ENCODE peak calls at places on chromosomes 4 and X, in six cellular contexts. One of them, this sample, is unnamed.

GRCh38 chr4:177322881-177323280 is 13.2 kb downstream of the NEIL3 start:
- ATAC-seq in GM12878: no peak
- ATAC-seq in HepG2: no peak
- ATAC-seq in upper lobe of left lung: no peak
- ATAC-seq in HCT116: no peak
- ATAC-seq in K562: no peak
- ATAC-seq in this sample: no peak

GRCh38 chr4:156677136-156677535 is 294.5 kb downstream of the PDGFC start:
- ATAC-seq in HCT116: peak; percentile 80
- ATAC-seq in upper lobe of left lung: no peak
- ATAC-seq in HepG2: peak; percentile 88
- ATAC-seq in GM12878: peak; percentile 87
- ATAC-seq in K562: no peak
- ATAC-seq in this sample: no peak

GRCh38 chr4:41693629-41694028 is 54.9 kb downstream of the PHOX2B start:
- ATAC-seq in GM12878: peak; percentile 63
- ATAC-seq in HCT116: peak; percentile 52
- ATAC-seq in K562: peak; percentile 34
- ATAC-seq in HepG2: no peak
- ATAC-seq in upper lobe of left lung: no peak
- ATAC-seq in this sample: no peak

GRCh38 chrX:24264383-24264782 is 49.5 kb downstream of the SUPT20HL2 start:
- ATAC-seq in HCT116: peak; percentile 27
- ATAC-seq in upper lobe of left lung: no peak
- ATAC-seq in GM12878: no peak
- ATAC-seq in K562: no peak
- ATAC-seq in HepG2: no peak
- ATAC-seq in this sample: no peak

GRCh38 chrX:79400618-79401017 is 33.5 kb upstream of the ITM2A start:
- ATAC-seq in upper lobe of left lung: no peak
- ATAC-seq in HCT116: no peak
- ATAC-seq in HepG2: no peak
- ATAC-seq in GM12878: no peak
- ATAC-seq in K562: no peak
- ATAC-seq in this sample: no peak

GRCh38 chrX:72142094-72142843 is 10.6 kb upstream of the RTL5 start:
- ATAC-seq in HCT116: no peak
- ATAC-seq in upper lobe of left lung: no peak
- ATAC-seq in K562: no peak
- ATAC-seq in GM12878: no peak
- ATAC-seq in HepG2: no peak
- ATAC-seq in this sample: no peak

GRCh38 chr4:10506077-10506476 is 48.9 kb upstream of the ZNF518B start:
- ATAC-seq in K562: no peak
- ATAC-seq in HCT116: no peak
- ATAC-seq in upper lobe of left lung: no peak
- ATAC-seq in GM12878: no peak
- ATAC-seq in HepG2: no peak
- ATAC-seq in this sample: no peak

GRCh38 chrX:52574416-52575275 is 57.8 kb upstream of the XAGE1B start:
- ATAC-seq in K562: peak; percentile 80
- ATAC-seq in HCT116: peak; percentile 84
- ATAC-seq in HepG2: peak; percentile 72
- ATAC-seq in GM12878: peak; percentile 86
- ATAC-seq in upper lobe of left lung: peak; percentile 55
- ATAC-seq in this sample: no peak

GRCh38 chr4:1208266-1208961 is 36.0 kb upstream of the SPON2 start:
- ATAC-seq in HCT116: no peak
- ATAC-seq in GM12878: no peak
- ATAC-seq in K562: no peak
- ATAC-seq in HepG2: peak; percentile 0
- ATAC-seq in upper lobe of left lung: peak; percentile 12
- ATAC-seq in this sample: no peak

GRCh38 chrX:81263067-81263466 is 61.2 kb downstream of the SH3BGRL start:
- ATAC-seq in HepG2: no peak
- ATAC-seq in upper lobe of left lung: no peak
- ATAC-seq in K562: no peak
- ATAC-seq in HCT116: no peak
- ATAC-seq in GM12878: no peak
- ATAC-seq in this sample: no peak

GRCh38 chr4:16764622-16765021 is 133.8 kb downstream of the LDB2 start:
- ATAC-seq in K562: peak; percentile 57
- ATAC-seq in HepG2: peak; percentile 81
- ATAC-seq in GM12878: no peak
- ATAC-seq in HCT116: no peak
- ATAC-seq in upper lobe of left lung: no peak
- ATAC-seq in this sample: no peak

GRCh38 chrX:122703762-122704161 is 480.3 kb upstream of the GRIA3 start:
- ATAC-seq in GM12878: no peak
- ATAC-seq in HepG2: no peak
- ATAC-seq in HCT116: no peak
- ATAC-seq in K562: no peak
- ATAC-seq in upper lobe of left lung: no peak
- ATAC-seq in this sample: no peak

GRCh38 chr4:38958453-38958852 is 73.8 kb downstream of the TMEM156 start:
- ATAC-seq in K562: no peak
- ATAC-seq in GM12878: peak; percentile 73
- ATAC-seq in HCT116: no peak
- ATAC-seq in upper lobe of left lung: no peak
- ATAC-seq in HepG2: no peak
- ATAC-seq in this sample: no peak

DNA sequence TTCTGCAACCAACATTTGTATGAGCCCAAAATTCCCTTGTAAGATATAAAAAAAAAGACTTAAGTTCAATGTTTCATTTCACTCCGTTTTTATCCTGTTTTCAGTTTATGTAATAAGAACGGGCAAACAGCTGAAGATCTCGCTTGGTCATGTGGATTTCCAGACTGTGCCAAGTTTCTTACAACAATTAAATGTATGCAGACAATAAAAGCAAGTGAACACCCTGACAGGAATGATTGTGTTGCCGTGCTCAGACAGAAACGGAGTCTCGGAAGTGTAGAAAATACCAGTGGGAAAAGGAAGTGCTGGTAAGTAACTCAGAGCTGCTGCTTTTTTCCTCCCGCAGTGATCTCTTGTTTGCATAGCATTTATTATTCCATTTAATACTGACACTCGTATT is 2.8 kb downstream of the ANKRD37 start:
- ATAC-seq in HepG2: no peak
- ATAC-seq in GM12878: no peak
- ATAC-seq in HCT116: no peak
- ATAC-seq in upper lobe of left lung: no peak
- ATAC-seq in K562: no peak
- ATAC-seq in this sample: no peak
- TF ChIP-seq POLR2AphosphoS5 in HepG2: no peak
- TF ChIP-seq POLR2AphosphoS5 in GM12878: no peak
- TF ChIP-seq POLR2AphosphoS5 in HCT116: no peak
- TF ChIP-seq POLR2AphosphoS5 in upper lobe of left lung: no peak
- TF ChIP-seq POLR2AphosphoS5 in K562: no peak
- TF ChIP-seq POLR2AphosphoS5 in this sample: no peak

GRCh38 chr4:120922390-120923200 is at the start of gene PRDM5:
- ATAC-seq in HepG2: peak; percentile 61
- ATAC-seq in GM12878: no peak
- ATAC-seq in K562: no peak
- ATAC-seq in upper lobe of left lung: peak; percentile 83
- ATAC-seq in HCT116: peak; percentile 68
- ATAC-seq in this sample: peak; percentile 81
- TF ChIP-seq POLR2A in HepG2: no peak
- TF ChIP-seq POLR2A in GM12878: no peak
- TF ChIP-seq POLR2A in K562: no peak
- TF ChIP-seq POLR2A in upper lobe of left lung: no peak
- TF ChIP-seq POLR2A in HCT116: no peak
- TF ChIP-seq POLR2A in this sample: no peak

DNA sequence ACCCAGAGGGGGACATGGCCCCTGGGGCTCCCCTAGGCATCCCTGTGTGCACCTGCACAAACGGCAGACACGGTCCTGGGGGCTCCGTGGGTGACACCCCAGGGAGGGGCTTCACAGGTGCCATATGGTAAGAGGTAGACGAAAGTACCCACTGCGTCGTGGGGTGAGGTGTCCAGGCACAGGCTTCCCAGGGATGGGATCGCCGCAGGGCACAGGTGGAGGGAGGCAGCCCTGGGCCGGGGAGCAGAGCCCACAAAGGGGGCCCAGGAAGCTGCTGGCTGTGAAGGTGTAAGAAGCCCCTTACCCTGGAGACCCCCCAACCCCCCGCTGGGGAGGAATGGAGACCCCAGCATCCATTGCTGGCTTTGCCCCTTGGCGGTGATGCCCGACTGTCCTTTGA is 10.9 kb downstream of the SH3TC1 start:
- ATAC-seq in GM12878: no peak
- ATAC-seq in HepG2: no peak
- ATAC-seq in upper lobe of left lung: no peak
- ATAC-seq in K562: no peak
- ATAC-seq in HCT116: no peak
- ATAC-seq in this sample: no peak
- H3K4me1 ChIP-seq in GM12878: peaks cover 12% of the 10 kb centered on the region
- H3K4me1 ChIP-seq in HepG2: no peaks in the 10 kb centered on the region
- H3K4me1 ChIP-seq in upper lobe of left lung: peaks cover 4% of the 10 kb centered on the region
- H3K4me1 ChIP-seq in K562: no peaks in the 10 kb centered on the region
- H3K4me1 ChIP-seq in HCT116: peaks cover 16% of the 10 kb centered on the region
- H3K4me1 ChIP-seq in this sample: no peaks in the 10 kb centered on the region

GRCh38 chr4:109010534-109010933 is 247.7 kb upstream of the ETNPPL start:
- ATAC-seq in HCT116: no peak
- ATAC-seq in K562: no peak
- ATAC-seq in HepG2: no peak
- ATAC-seq in upper lobe of left lung: no peak
- ATAC-seq in GM12878: no peak
- ATAC-seq in this sample: no peak
- TF ChIP-seq POLR2AphosphoS5 in HCT116: no peak
- TF ChIP-seq POLR2AphosphoS5 in K562: no peak
- TF ChIP-seq POLR2AphosphoS5 in HepG2: no peak
- TF ChIP-seq POLR2AphosphoS5 in upper lobe of left lung: no peak
- TF ChIP-seq POLR2AphosphoS5 in GM12878: no peak
- TF ChIP-seq POLR2AphosphoS5 in this sample: no peak

GRCh38 chrX:133709486-133709885 is 275.9 kb downstream of the GPC3 start:
- ATAC-seq in GM12878: no peak
- ATAC-seq in HCT116: no peak
- ATAC-seq in K562: no peak
- ATAC-seq in upper lobe of left lung: no peak
- ATAC-seq in HepG2: no peak
- ATAC-seq in this sample: no peak
- TF ChIP-seq POLR2A in GM12878: no peak
- TF ChIP-seq POLR2A in HCT116: no peak
- TF ChIP-seq POLR2A in K562: no peak
- TF ChIP-seq POLR2A in upper lobe of left lung: no peak
- TF ChIP-seq POLR2A in HepG2: no peak
- TF ChIP-seq POLR2A in this sample: no peak

DNA sequence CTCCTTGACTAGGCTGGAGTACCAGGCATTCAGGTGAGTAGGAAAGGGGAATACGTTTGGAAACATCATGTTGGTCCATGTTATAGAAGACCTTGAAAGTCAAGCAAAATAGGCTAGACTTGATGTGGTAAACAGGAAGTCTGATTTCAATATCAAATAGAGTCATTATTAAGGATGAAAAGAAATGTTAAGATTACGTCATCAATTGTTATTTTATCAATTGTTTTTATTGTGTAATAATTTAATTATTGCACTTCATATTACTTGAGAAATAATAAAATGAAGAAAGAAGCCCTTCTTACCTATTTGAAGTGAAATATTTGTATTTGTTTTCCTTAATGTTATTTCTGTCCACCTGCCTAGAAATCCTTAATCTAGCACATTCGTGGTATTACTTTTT is 361.0 kb upstream of the HAND2 start:
- ATAC-seq in HepG2: no peak
- ATAC-seq in K562: no peak
- ATAC-seq in HCT116: no peak
- ATAC-seq in GM12878: no peak
- ATAC-seq in upper lobe of left lung: no peak
- ATAC-seq in this sample: no peak
- H3K4me1 ChIP-seq in HepG2: no peaks in the 10 kb centered on the region
- H3K4me1 ChIP-seq in K562: no peaks in the 10 kb centered on the region
- H3K4me1 ChIP-seq in HCT116: no peaks in the 10 kb centered on the region
- H3K4me1 ChIP-seq in GM12878: no peaks in the 10 kb centered on the region
- H3K4me1 ChIP-seq in upper lobe of left lung: no peaks in the 10 kb centered on the region
- H3K4me1 ChIP-seq in this sample: no peaks in the 10 kb centered on the region

GRCh38 chr4:166165829-166166420 is 292.9 kb downstream of the TLL1 start:
- ATAC-seq in HepG2: peak; percentile 96
- ATAC-seq in HCT116: peak; percentile 92
- ATAC-seq in K562: peak; percentile 86
- ATAC-seq in GM12878: peak; percentile 94
- ATAC-seq in upper lobe of left lung: no peak
- ATAC-seq in this sample: peak; percentile 65

GRCh38 chr4:166162327-166162726 is 289.3 kb downstream of the TLL1 start:
- ATAC-seq in GM12878: no peak
- ATAC-seq in HepG2: no peak
- ATAC-seq in HCT116: no peak
- ATAC-seq in upper lobe of left lung: no peak
- ATAC-seq in K562: no peak
- ATAC-seq in this sample: no peak
- TF ChIP-seq POLR2AphosphoS5 in GM12878: no peak
- TF ChIP-seq POLR2AphosphoS5 in HepG2: no peak
- TF ChIP-seq POLR2AphosphoS5 in HCT116: no peak
- TF ChIP-seq POLR2AphosphoS5 in upper lobe of left lung: no peak
- TF ChIP-seq POLR2AphosphoS5 in K562: no peak
- TF ChIP-seq POLR2AphosphoS5 in this sample: no peak

GRCh38 chr4:121869841-121870822 is at the start of gene BBS7:
- ATAC-seq in HCT116: peak; percentile 97
- ATAC-seq in HepG2: peak; percentile 98
- ATAC-seq in upper lobe of left lung: peak; percentile 100
- ATAC-seq in GM12878: peak; percentile 99
- ATAC-seq in K562: peak; percentile 98
- ATAC-seq in this sample: peak; percentile 100
- TF ChIP-seq POLR2A in HCT116: peak; percentile 96
- TF ChIP-seq POLR2A in HepG2: peak; percentile 96
- TF ChIP-seq POLR2A in upper lobe of left lung: peak; percentile 61
- TF ChIP-seq POLR2A in GM12878: peak; percentile 88
- TF ChIP-seq POLR2A in K562: peak; percentile 81
- TF ChIP-seq POLR2A in this sample: peak; percentile 65

GRCh38 chr4:143389543-143390195 is 53.0 kb downstream of the GAB1 start:
- ATAC-seq in HCT116: no peak
- ATAC-seq in upper lobe of left lung: peak; percentile 90
- ATAC-seq in HepG2: peak; percentile 93
- ATAC-seq in K562: no peak
- ATAC-seq in GM12878: no peak
- ATAC-seq in this sample: peak; percentile 87
- H3K4me1 ChIP-seq in HCT116: no peaks in the 10 kb centered on the region
- H3K4me1 ChIP-seq in upper lobe of left lung: peaks cover 53% of the 10 kb centered on the region
- H3K4me1 ChIP-seq in HepG2: peaks cover 50% of the 10 kb centered on the region
- H3K4me1 ChIP-seq in K562: no peaks in the 10 kb centered on the region
- H3K4me1 ChIP-seq in GM12878: no peaks in the 10 kb centered on the region
- H3K4me1 ChIP-seq in this sample: peaks cover 50% of the 10 kb centered on the region

This sample was measured in gastroesophageal sphincter.